ENCODE peak calls at places on chromosomes 13 and 19, in nine cellular contexts. T is GM23338, M is Panc1, F is transverse colon, H is suprapubic skin, L is stomach, S is sigmoid colon, W is upper lobe of left lung, U is SK-N-SH. Q is an unnamed sample.

GRCh38 chr13:30565658-30566057 is 52.1 kb upstream of the USPL1 start:
- DNase-seq in T (no peak), M (no peak), F (no peak), H (no peak), L (no peak), S (no peak), W (no peak), U (no peak), Q (no peak)

GRCh38 chr19:46603195-46603637 is 2.1 kb downstream of the CALM3 start:
- DNase-seq in T (no peak), M (no peak), F (peak; percentile 77), H (no peak), L (peak; percentile 59), S (no peak), W (no peak), U (peak; percentile 40), Q (peak; percentile 18)

GRCh38 chr19:11152318-11153062 is 3.1 kb downstream of the SPC24 start:
- DNase-seq in T (no peak), M (no peak), F (peak; percentile 65), H (peak; percentile 88), L (peak; percentile 87), S (peak; percentile 97), W (peak; percentile 75), U (no peak), Q (peak; percentile 84)

GRCh38 chr13:40428354-40428753 is 238.1 kb downstream of the FOXO1 start:
- DNase-seq in T (no peak), M (no peak), F (no peak), H (no peak), L (no peak), S (no peak), W (no peak), U (no peak), Q (no peak)

GRCh38 chr13:32415019-32415418 is 12.9 kb downstream of the N4BP2L1 start:
- DNase-seq in T (peak; percentile 82), M (no peak), F (peak; percentile 25), H (no peak), L (no peak), S (no peak), W (no peak), U (peak; percentile 30), Q (no peak)

GRCh38 chr19:46574533-46574932 is 26.6 kb upstream of the CALM3 start:
- DNase-seq in T (no peak), M (no peak), F (no peak), H (no peak), L (no peak), S (no peak), W (no peak), U (peak; percentile 21), Q (no peak)

GRCh38 chr13:82257790-82258507 is 1624.3 kb downstream of the SLITRK1 start:
- DNase-seq in T (no peak), M (no peak), F (no peak), H (no peak), L (no peak), S (no peak), W (no peak), U (no peak), Q (no peak)

GRCh38 chr19:39918183-39918651 is 16.2 kb downstream of the FCGBP start:
- DNase-seq in T (no peak), M (no peak), F (no peak), H (no peak), L (no peak), S (no peak), W (no peak), U (no peak), Q (no peak)

GRCh38 chr13:43377149-43377548 is 353.8 kb downstream of the DNAJC15 start:
- DNase-seq in T (no peak), M (no peak), F (no peak), H (peak; percentile 66), L (no peak), S (peak; percentile 71), W (no peak), U (no peak), Q (no peak)

GRCh38 chr19:17679526-17680234 is 8.5 kb downstream of the UNC13A start:
- DNase-seq in T (peak; percentile 37), M (no peak), F (no peak), H (no peak), L (no peak), S (no peak), W (no peak), U (no peak), Q (no peak)

GRCh38 chr19:56301886-56302620 is 12.6 kb downstream of the ZSCAN5A start:
- DNase-seq in T (no peak), M (no peak), F (no peak), H (no peak), L (no peak), S (no peak), W (no peak), U (no peak), Q (no peak)

GRCh38 chr19:55640577-55641375 is at the start of gene ZNF580:
- DNase-seq in T (peak; percentile 75), M (no peak), F (peak; percentile 68), H (no peak), L (peak; percentile 63), S (peak; percentile 83), W (peak; percentile 53), U (peak; percentile 90), Q (peak; percentile 64)

GRCh38 chr13:20847298-20847697 is 55.2 kb downstream of the XPO4 start:
- DNase-seq in T (peak; percentile 33), M (no peak), F (no peak), H (no peak), L (no peak), S (no peak), W (no peak), U (no peak), Q (no peak)

GRCh38 chr13:27487776-27488175 is 37.4 kb upstream of the MTIF3 start:
- DNase-seq in T (no peak), M (no peak), F (no peak), H (no peak), L (no peak), S (peak; percentile 35), W (no peak), U (no peak), Q (no peak)

DNA sequence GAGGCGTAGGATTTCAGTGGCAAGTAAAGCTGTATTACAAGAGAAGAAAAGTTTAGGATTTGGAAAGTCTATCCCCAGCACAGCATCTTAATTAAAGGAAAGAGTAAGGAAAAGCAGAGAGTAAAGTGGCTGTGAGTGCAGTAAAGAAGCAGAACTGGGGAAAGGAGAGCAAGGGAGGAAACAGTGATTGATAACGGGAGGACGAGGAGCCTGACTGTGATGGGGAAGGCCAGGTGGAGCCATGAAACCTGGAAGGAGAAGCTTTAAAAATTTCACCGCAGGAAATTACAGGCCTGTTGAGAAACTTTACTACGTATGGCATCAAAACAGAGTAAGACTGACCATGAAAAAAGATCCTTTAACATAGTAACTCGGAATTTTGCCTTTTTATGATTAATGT is 175.6 kb downstream of the SHISA2 start:
- DNase-seq in T (no peak), M (no peak), F (no peak), H (no peak), L (no peak), S (no peak), W (no peak), U (no peak), Q (no peak)
- H3K4me3 ChIP-seq in T (no peak overlapping the region), M (no peak overlapping the region), F (no peak overlapping the region), H (no peak overlapping the region), L (no peak overlapping the region), S (no peak overlapping the region), W (no peak overlapping the region), U (no peak overlapping the region), Q (no peak overlapping the region)

GRCh38 chr19:1164684-1165531 is 9.2 kb downstream of the SBNO2 start:
- DNase-seq in T (no peak), M (no peak), F (no peak), H (no peak), L (peak; percentile 38), S (no peak), W (no peak), U (no peak), Q (no peak)
- H3K27ac ChIP-seq in T (no peak overlapping the region), M (peak overlapping the region; percentile 94), F (no peak overlapping the region), H (peak overlapping the region; percentile 64), L (no peak overlapping the region), S (no peak overlapping the region), W (peak overlapping the region; percentile 54), U (no peak overlapping the region), Q (peak overlapping the region; percentile 74)

GRCh38 chr13:61170791-61171330 is 244.8 kb downstream of the PCDH20 start:
- DNase-seq in T (no peak), M (no peak), F (no peak), H (no peak), L (no peak), S (no peak), W (no peak), U (no peak), Q (no peak)
- TF ChIP-seq POLR2AphosphoS5 in T (no peak), M (no peak), F (no peak), H (no peak), L (no peak), S (no peak), W (no peak), U (no peak), Q (no peak)

GRCh38 chr19:51014242-51014641 is 5.3 kb downstream of the KLK10 start:
- DNase-seq in T (no peak), M (no peak), F (no peak), H (no peak), L (no peak), S (no peak), W (no peak), U (no peak), Q (no peak)

GRCh38 chr19:51019544-51019925 is at the start of gene KLK10:
- DNase-seq in T (no peak), M (no peak), F (no peak), H (no peak), L (no peak), S (no peak), W (peak; percentile 32), U (no peak), Q (peak; percentile 64)

GRCh38 chr19:51015691-51016267 is 3.7 kb downstream of the KLK10 start:
- DNase-seq in T (no peak), M (no peak), F (no peak), H (no peak), L (no peak), S (no peak), W (no peak), U (no peak), Q (no peak)

GRCh38 chr19:51018745-51019543 is 565 bp downstream of the KLK10 start:
- DNase-seq in T (peak; percentile 73), M (no peak), F (no peak), H (no peak), L (peak; percentile 43), S (no peak), W (peak; percentile 26), U (no peak), Q (peak; percentile 78)

DNA sequence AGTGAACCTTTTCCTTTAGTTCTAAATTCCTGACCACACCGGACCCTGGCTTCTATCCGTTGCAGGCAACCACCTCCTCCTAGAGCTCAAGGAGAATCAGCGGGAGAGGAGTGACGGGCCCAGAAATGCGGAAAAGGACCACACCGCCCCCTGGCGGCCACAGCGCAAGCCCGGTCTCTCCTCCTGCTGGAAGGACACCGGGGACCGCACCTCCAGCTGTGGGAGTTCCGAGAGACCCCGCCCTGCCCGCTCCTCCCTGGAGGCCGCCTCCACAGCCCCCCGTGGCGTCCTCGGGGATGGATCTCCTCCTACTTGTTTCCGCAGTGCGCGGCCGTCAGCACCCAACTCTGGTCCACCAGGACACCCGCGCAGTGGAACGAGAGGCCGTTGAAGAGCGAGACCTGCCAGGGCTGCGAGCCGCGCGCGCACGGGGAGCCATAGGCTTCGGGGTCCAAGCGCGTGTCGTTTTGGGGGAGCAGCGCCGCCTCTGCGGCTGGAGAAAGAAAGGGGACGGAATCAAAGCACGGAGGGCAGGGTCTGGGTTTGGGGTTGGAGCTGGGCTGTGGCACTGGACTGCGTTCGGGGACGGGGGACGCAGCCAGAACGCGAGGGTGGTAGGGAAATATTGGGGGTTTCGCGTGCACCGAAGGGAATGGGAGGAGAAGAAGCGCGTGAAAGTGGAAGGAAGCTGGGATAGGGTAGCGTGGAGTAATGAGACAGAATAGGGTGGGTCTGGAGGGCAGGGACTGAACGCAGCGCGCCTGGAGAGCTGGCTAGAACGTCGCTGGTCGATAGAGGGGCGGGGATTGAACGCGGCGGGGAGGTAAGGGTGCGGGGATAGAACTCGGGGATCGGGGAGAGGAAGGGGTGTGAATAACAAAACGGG is 2.5 kb downstream of the KLK10 start:
- DNase-seq in T (peak; percentile 94), M (no peak), F (peak; percentile 67), H (no peak), L (peak; percentile 77), S (no peak), W (peak; percentile 26), U (peak; percentile 83), Q (peak; percentile 81)
- H3K4me3 ChIP-seq in T (peak overlapping the region; percentile 93), M (peak overlapping the region; percentile 33), F (peak overlapping the region; percentile 18), H (peak overlapping the region; percentile 50), L (peak overlapping the region; percentile 34), S (peak overlapping the region; percentile 27), W (no peak overlapping the region), U (no peak overlapping the region), Q (peak overlapping the region; percentile 80)

Q was measured in breast epithelium.